ENCODE peak calls at places on chromosomes 1 and 21, in seven cellular contexts. One of them, this sample, is unnamed.

GRCh38 chr1:9892563-9893528 is 17.2 kb downstream of the CTNNBIP1 start:
- DNase-seq in foreskin keratinocyte: peak; percentile 90
- DNase-seq in GM23338: no peak
- DNase-seq in endothelial cell of umbilical vein: peak; percentile 59
- DNase-seq in body of pancreas: no peak
- DNase-seq in fibroblast of lung: peak; percentile 69
- DNase-seq in right lobe of liver: no peak
- DNase-seq in this sample: no peak

GRCh38 chr1:214002472-214002871 is 14.7 kb downstream of the PROX1 start:
- DNase-seq in foreskin keratinocyte: no peak
- DNase-seq in GM23338: no peak
- DNase-seq in body of pancreas: no peak
- DNase-seq in right lobe of liver: no peak
- DNase-seq in endothelial cell of umbilical vein: peak; percentile 95
- DNase-seq in fibroblast of lung: peak; percentile 84
- DNase-seq in this sample: no peak

GRCh38 chr21:36613064-36613463 is 85.9 kb upstream of the SIM2 start:
- DNase-seq in fibroblast of lung: peak; percentile 49
- DNase-seq in endothelial cell of umbilical vein: no peak
- DNase-seq in right lobe of liver: no peak
- DNase-seq in foreskin keratinocyte: no peak
- DNase-seq in GM23338: no peak
- DNase-seq in body of pancreas: no peak
- DNase-seq in this sample: no peak

GRCh38 chr1:208688656-208689315 is 444.6 kb upstream of the PLXNA2 start:
- DNase-seq in GM23338: no peak
- DNase-seq in body of pancreas: no peak
- DNase-seq in endothelial cell of umbilical vein: no peak
- DNase-seq in foreskin keratinocyte: no peak
- DNase-seq in right lobe of liver: no peak
- DNase-seq in fibroblast of lung: no peak
- DNase-seq in this sample: no peak

GRCh38 chr1:43144228-43144627 is 27.9 kb downstream of the EBNA1BP2 start:
- DNase-seq in endothelial cell of umbilical vein: no peak
- DNase-seq in body of pancreas: no peak
- DNase-seq in foreskin keratinocyte: peak; percentile 33
- DNase-seq in GM23338: no peak
- DNase-seq in right lobe of liver: no peak
- DNase-seq in fibroblast of lung: peak; percentile 12
- DNase-seq in this sample: no peak

GRCh38 chr1:106266786-106267185 is 789.7 kb upstream of the PRMT6 start:
- DNase-seq in GM23338: no peak
- DNase-seq in body of pancreas: no peak
- DNase-seq in fibroblast of lung: no peak
- DNase-seq in endothelial cell of umbilical vein: no peak
- DNase-seq in foreskin keratinocyte: peak; percentile 27
- DNase-seq in right lobe of liver: no peak
- DNase-seq in this sample: no peak

GRCh38 chr1:192824511-192824910 is 15.7 kb downstream of the RGS2 start:
- DNase-seq in right lobe of liver: no peak
- DNase-seq in fibroblast of lung: no peak
- DNase-seq in endothelial cell of umbilical vein: peak; percentile 21
- DNase-seq in foreskin keratinocyte: no peak
- DNase-seq in body of pancreas: no peak
- DNase-seq in GM23338: no peak
- DNase-seq in this sample: no peak

GRCh38 chr21:43696214-43696613 is 22.7 kb upstream of the PDXK start:
- DNase-seq in endothelial cell of umbilical vein: no peak
- DNase-seq in GM23338: no peak
- DNase-seq in foreskin keratinocyte: no peak
- DNase-seq in right lobe of liver: no peak
- DNase-seq in body of pancreas: no peak
- DNase-seq in fibroblast of lung: no peak
- DNase-seq in this sample: no peak

GRCh38 chr1:169113613-169114119 is 7.2 kb downstream of the ATP1B1 start:
- DNase-seq in right lobe of liver: no peak
- DNase-seq in GM23338: peak; percentile 65
- DNase-seq in endothelial cell of umbilical vein: peak; percentile 79
- DNase-seq in foreskin keratinocyte: peak; percentile 91
- DNase-seq in body of pancreas: no peak
- DNase-seq in fibroblast of lung: peak; percentile 73
- DNase-seq in this sample: no peak

GRCh38 chr1:229716064-229716463 is 90.0 kb downstream of the URB2 start:
- DNase-seq in fibroblast of lung: no peak
- DNase-seq in endothelial cell of umbilical vein: no peak
- DNase-seq in foreskin keratinocyte: no peak
- DNase-seq in right lobe of liver: no peak
- DNase-seq in GM23338: peak; percentile 86
- DNase-seq in body of pancreas: no peak
- DNase-seq in this sample: no peak

GRCh38 chr1:108841703-108842102 is 15.2 kb downstream of the AKNAD1 start:
- DNase-seq in endothelial cell of umbilical vein: no peak
- DNase-seq in right lobe of liver: no peak
- DNase-seq in body of pancreas: no peak
- DNase-seq in fibroblast of lung: peak; percentile 11
- DNase-seq in foreskin keratinocyte: no peak
- DNase-seq in GM23338: no peak
- DNase-seq in this sample: no peak

GRCh38 chr1:13956386-13956785 is 256.4 kb downstream of the PRDM2 start:
- DNase-seq in right lobe of liver: no peak
- DNase-seq in endothelial cell of umbilical vein: no peak
- DNase-seq in fibroblast of lung: peak; percentile 78
- DNase-seq in GM23338: no peak
- DNase-seq in foreskin keratinocyte: no peak
- DNase-seq in body of pancreas: no peak
- DNase-seq in this sample: no peak

GRCh38 chr1:54340434-54340833 is 65.8 kb downstream of the SSBP3 start:
- DNase-seq in fibroblast of lung: no peak
- DNase-seq in right lobe of liver: no peak
- DNase-seq in GM23338: no peak
- DNase-seq in body of pancreas: no peak
- DNase-seq in foreskin keratinocyte: no peak
- DNase-seq in endothelial cell of umbilical vein: no peak
- DNase-seq in this sample: no peak

GRCh38 chr1:109993885-109994284 is 9.3 kb downstream of the AHCYL1 start:
- DNase-seq in endothelial cell of umbilical vein: no peak
- DNase-seq in foreskin keratinocyte: no peak
- DNase-seq in GM23338: no peak
- DNase-seq in body of pancreas: no peak
- DNase-seq in fibroblast of lung: peak; percentile 34
- DNase-seq in right lobe of liver: no peak
- DNase-seq in this sample: no peak

GRCh38 chr1:165376041-165376810 is 19.7 kb upstream of the LMX1A start:
- DNase-seq in body of pancreas: peak; percentile 48
- DNase-seq in right lobe of liver: peak; percentile 58
- DNase-seq in fibroblast of lung: peak; percentile 85
- DNase-seq in foreskin keratinocyte: peak; percentile 41
- DNase-seq in GM23338: peak; percentile 95
- DNase-seq in endothelial cell of umbilical vein: peak; percentile 81
- DNase-seq in this sample: peak; percentile 5

GRCh38 chr21:36385233-36385908 is at the start of gene CHAF1B:
- DNase-seq in GM23338: peak; percentile 84
- DNase-seq in endothelial cell of umbilical vein: peak; percentile 79
- DNase-seq in right lobe of liver: peak; percentile 76
- DNase-seq in foreskin keratinocyte: peak; percentile 35
- DNase-seq in body of pancreas: peak; percentile 87
- DNase-seq in fibroblast of lung: peak; percentile 71
- DNase-seq in this sample: peak; percentile 65

GRCh38 chr1:92485374-92486250 is 1.1 kb downstream of the GFI1 start:
- DNase-seq in foreskin keratinocyte: no peak
- DNase-seq in endothelial cell of umbilical vein: peak; percentile 20
- DNase-seq in GM23338: peak; percentile 84
- DNase-seq in right lobe of liver: peak; percentile 65
- DNase-seq in body of pancreas: peak; percentile 86
- DNase-seq in fibroblast of lung: no peak
- DNase-seq in this sample: peak; percentile 66

GRCh38 chr1:230972855-230973271 is 5.8 kb downstream of the TTC13 start:
- DNase-seq in right lobe of liver: no peak
- DNase-seq in foreskin keratinocyte: no peak
- DNase-seq in body of pancreas: no peak
- DNase-seq in fibroblast of lung: no peak
- DNase-seq in GM23338: no peak
- DNase-seq in endothelial cell of umbilical vein: peak; percentile 19
- DNase-seq in this sample: peak; percentile 67

GRCh38 chr1:200899015-200899386 is 4.3 kb downstream of the INAVA start:
- DNase-seq in endothelial cell of umbilical vein: no peak
- DNase-seq in body of pancreas: no peak
- DNase-seq in fibroblast of lung: no peak
- DNase-seq in GM23338: no peak
- DNase-seq in right lobe of liver: no peak
- DNase-seq in foreskin keratinocyte: no peak
- DNase-seq in this sample: no peak

GRCh38 chr1:185439727-185440415 is 122.8 kb upstream of the IVNS1ABP start:
- DNase-seq in fibroblast of lung: no peak
- DNase-seq in right lobe of liver: no peak
- DNase-seq in body of pancreas: no peak
- DNase-seq in endothelial cell of umbilical vein: peak; percentile 24
- DNase-seq in GM23338: no peak
- DNase-seq in foreskin keratinocyte: peak; percentile 88
- DNase-seq in this sample: no peak

GRCh38 chr1:187551061-187551460 is 722.3 kb downstream of the PLA2G4A start:
- DNase-seq in endothelial cell of umbilical vein: no peak
- DNase-seq in body of pancreas: no peak
- DNase-seq in GM23338: peak; percentile 44
- DNase-seq in foreskin keratinocyte: no peak
- DNase-seq in right lobe of liver: no peak
- DNase-seq in fibroblast of lung: no peak
- DNase-seq in this sample: no peak

GRCh38 chr1:178271471-178271870 is 177.6 kb downstream of the RASAL2 start:
- DNase-seq in right lobe of liver: no peak
- DNase-seq in body of pancreas: no peak
- DNase-seq in endothelial cell of umbilical vein: no peak
- DNase-seq in foreskin keratinocyte: peak; percentile 51
- DNase-seq in fibroblast of lung: no peak
- DNase-seq in GM23338: peak; percentile 28
- DNase-seq in this sample: no peak

GRCh38 chr1:69055223-69055622 is 512.5 kb upstream of the LRRC7 start:
- DNase-seq in GM23338: no peak
- DNase-seq in fibroblast of lung: peak; percentile 28
- DNase-seq in foreskin keratinocyte: peak; percentile 79
- DNase-seq in right lobe of liver: no peak
- DNase-seq in body of pancreas: no peak
- DNase-seq in endothelial cell of umbilical vein: no peak
- DNase-seq in this sample: no peak

DNA sequence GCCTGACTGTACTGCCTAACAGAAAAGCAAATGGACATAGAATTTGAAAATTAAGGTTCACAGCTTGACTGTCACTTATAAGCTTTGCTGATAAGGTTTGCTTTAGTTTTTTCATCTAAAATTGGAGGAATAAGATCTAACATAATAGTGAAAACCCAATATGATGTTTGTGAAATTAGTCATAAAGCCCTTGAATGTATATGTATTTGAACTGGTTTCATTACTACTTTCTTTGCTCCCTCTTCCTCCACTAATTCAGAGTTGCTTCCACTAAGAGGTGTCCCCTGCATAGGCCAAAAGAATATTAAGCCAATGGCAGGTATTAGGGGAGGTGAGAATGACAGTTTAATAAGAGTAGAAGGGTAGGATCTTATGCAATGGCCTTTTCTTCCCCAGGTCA is 10.5 kb downstream of the PRPF38A start:
- DNase-seq in foreskin keratinocyte: no peak
- DNase-seq in GM23338: no peak
- DNase-seq in endothelial cell of umbilical vein: no peak
- DNase-seq in body of pancreas: no peak
- DNase-seq in fibroblast of lung: no peak
- DNase-seq in right lobe of liver: no peak
- DNase-seq in this sample: no peak
- H3K27me3 ChIP-seq in foreskin keratinocyte: no peaks in the 10 kb centered on the region
- H3K27me3 ChIP-seq in GM23338: no peaks in the 10 kb centered on the region
- H3K27me3 ChIP-seq in endothelial cell of umbilical vein: no peaks in the 10 kb centered on the region
- H3K27me3 ChIP-seq in body of pancreas: no peaks in the 10 kb centered on the region
- H3K27me3 ChIP-seq in fibroblast of lung: no peaks in the 10 kb centered on the region
- H3K27me3 ChIP-seq in right lobe of liver: no peaks in the 10 kb centered on the region
- H3K27me3 ChIP-seq in this sample: no peaks in the 10 kb centered on the region

GRCh38 chr1:151479462-151479861 is 20.2 kb upstream of the POGZ start:
- DNase-seq in foreskin keratinocyte: no peak
- DNase-seq in body of pancreas: no peak
- DNase-seq in endothelial cell of umbilical vein: no peak
- DNase-seq in right lobe of liver: no peak
- DNase-seq in fibroblast of lung: no peak
- DNase-seq in GM23338: no peak
- DNase-seq in this sample: no peak
- H3K4me1 ChIP-seq in foreskin keratinocyte: no peaks in the 10 kb centered on the region
- H3K4me1 ChIP-seq in body of pancreas: peaks cover 9% of the 10 kb centered on the region
- H3K4me1 ChIP-seq in endothelial cell of umbilical vein: no peaks in the 10 kb centered on the region
- H3K4me1 ChIP-seq in right lobe of liver: no peaks in the 10 kb centered on the region
- H3K4me1 ChIP-seq in fibroblast of lung: no peaks in the 10 kb centered on the region
- H3K4me1 ChIP-seq in GM23338: no peaks in the 10 kb centered on the region
- H3K4me1 ChIP-seq in this sample: no peaks in the 10 kb centered on the region

GRCh38 chr1:147565189-147565980 is 24.1 kb downstream of the BCL9 start:
- DNase-seq in GM23338: no peak
- DNase-seq in fibroblast of lung: no peak
- DNase-seq in endothelial cell of umbilical vein: no peak
- DNase-seq in body of pancreas: no peak
- DNase-seq in foreskin keratinocyte: no peak
- DNase-seq in right lobe of liver: no peak
- DNase-seq in this sample: no peak

GRCh38 chr1:147569587-147570241 is 28.4 kb downstream of the BCL9 start:
- DNase-seq in fibroblast of lung: no peak
- DNase-seq in foreskin keratinocyte: no peak
- DNase-seq in right lobe of liver: no peak
- DNase-seq in GM23338: no peak
- DNase-seq in endothelial cell of umbilical vein: no peak
- DNase-seq in body of pancreas: no peak
- DNase-seq in this sample: no peak

GRCh38 chr1:147568551-147568950 is 27.2 kb downstream of the BCL9 start:
- DNase-seq in fibroblast of lung: no peak
- DNase-seq in foreskin keratinocyte: no peak
- DNase-seq in endothelial cell of umbilical vein: no peak
- DNase-seq in right lobe of liver: no peak
- DNase-seq in body of pancreas: no peak
- DNase-seq in GM23338: peak; percentile 35
- DNase-seq in this sample: no peak

GRCh38 chr1:147570907-147571306 is 29.6 kb downstream of the BCL9 start:
- DNase-seq in body of pancreas: no peak
- DNase-seq in GM23338: no peak
- DNase-seq in endothelial cell of umbilical vein: no peak
- DNase-seq in right lobe of liver: no peak
- DNase-seq in fibroblast of lung: no peak
- DNase-seq in foreskin keratinocyte: no peak
- DNase-seq in this sample: no peak

GRCh38 chr1:147567594-147568381 is 26.5 kb downstream of the BCL9 start:
- DNase-seq in foreskin keratinocyte: no peak
- DNase-seq in fibroblast of lung: no peak
- DNase-seq in GM23338: peak; percentile 86
- DNase-seq in body of pancreas: peak; percentile 34
- DNase-seq in right lobe of liver: no peak
- DNase-seq in endothelial cell of umbilical vein: no peak
- DNase-seq in this sample: no peak
- H3K27ac ChIP-seq in foreskin keratinocyte: no peak overlapping the region
- H3K27ac ChIP-seq in fibroblast of lung: no peak overlapping the region
- H3K27ac ChIP-seq in GM23338: peak overlapping the region; percentile 76
- H3K27ac ChIP-seq in body of pancreas: no peak overlapping the region
- H3K27ac ChIP-seq in right lobe of liver: no peak overlapping the region
- H3K27ac ChIP-seq in endothelial cell of umbilical vein: no peak overlapping the region
- H3K27ac ChIP-seq in this sample: no peak overlapping the region

DNA sequence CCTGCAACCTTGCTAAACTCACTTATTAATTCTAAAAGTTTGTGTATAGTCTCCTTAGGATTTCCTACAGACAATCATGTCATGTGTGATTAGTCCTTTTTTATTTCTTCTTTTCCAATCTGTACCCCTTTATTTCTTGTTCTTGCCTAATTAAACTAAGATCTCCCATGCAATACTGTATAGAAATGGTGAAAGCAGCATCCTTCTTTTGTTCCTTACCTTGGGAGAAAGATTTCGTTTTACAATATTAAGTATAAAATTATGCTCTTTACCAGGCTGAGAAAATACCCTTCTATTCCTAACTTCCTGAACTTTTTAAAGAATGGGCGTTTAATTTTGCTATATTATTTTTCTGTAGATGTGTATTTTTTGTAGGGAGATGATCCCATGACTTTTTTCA is 7.6 kb upstream of the COL18A1 start:
- DNase-seq in endothelial cell of umbilical vein: no peak
- DNase-seq in foreskin keratinocyte: no peak
- DNase-seq in fibroblast of lung: no peak
- DNase-seq in right lobe of liver: no peak
- DNase-seq in body of pancreas: no peak
- DNase-seq in GM23338: no peak
- DNase-seq in this sample: no peak
- H3K27me3 ChIP-seq in endothelial cell of umbilical vein: peaks cover 19% of the 10 kb centered on the region
- H3K27me3 ChIP-seq in foreskin keratinocyte: peaks cover 61% of the 10 kb centered on the region
- H3K27me3 ChIP-seq in fibroblast of lung: peaks cover 4% of the 10 kb centered on the region
- H3K27me3 ChIP-seq in right lobe of liver: no peaks in the 10 kb centered on the region
- H3K27me3 ChIP-seq in body of pancreas: no peaks in the 10 kb centered on the region
- H3K27me3 ChIP-seq in GM23338: no peaks in the 10 kb centered on the region
- H3K27me3 ChIP-seq in this sample: no peaks in the 10 kb centered on the region